ENCODE peak calls at places on chromosomes 13 and 19, in four cellular contexts. One of them, this sample, is unnamed.

GRCh38 chr19:850221-850978 is 1.7 kb upstream of the ELANE start:
- DNase-seq in stimulated activated CD8-positive, alpha-beta memory T cell treated with anti-CD3 and anti-CD28 coated beads, Interleukin-4, amount 100 ng/mL, for 4 hours: no peak
- DNase-seq in CD8-positive, alpha-beta memory T cell: no peak
- DNase-seq in heart right ventricle: peak
- DNase-seq in this sample: no peak

GRCh38 chr13:24683833-24684599 is 3.8 kb downstream of the ATP12A start:
- DNase-seq in stimulated activated CD8-positive, alpha-beta memory T cell treated with anti-CD3 and anti-CD28 coated beads, Interleukin-4, amount 100 ng/mL, for 4 hours: peak
- DNase-seq in heart right ventricle: peak
- DNase-seq in CD8-positive, alpha-beta memory T cell: peak
- DNase-seq in this sample: no peak

GRCh38 chr13:114282143-114282685 is 813 bp downstream of the UPF3A start:
- DNase-seq in CD8-positive, alpha-beta memory T cell: no peak
- DNase-seq in heart right ventricle: peak
- DNase-seq in stimulated activated CD8-positive, alpha-beta memory T cell treated with anti-CD3 and anti-CD28 coated beads, Interleukin-4, amount 100 ng/mL, for 4 hours: no peak
- DNase-seq in this sample: no peak

GRCh38 chr19:33879818-33880575 is 83.3 kb downstream of the KCTD15 start:
- DNase-seq in heart right ventricle: peak
- DNase-seq in CD8-positive, alpha-beta memory T cell: no peak
- DNase-seq in stimulated activated CD8-positive, alpha-beta memory T cell treated with anti-CD3 and anti-CD28 coated beads, Interleukin-4, amount 100 ng/mL, for 4 hours: no peak
- DNase-seq in this sample: no peak

GRCh38 chr13:46097015-46097414 is 7.8 kb downstream of the CPB2 start:
- DNase-seq in heart right ventricle: no peak
- DNase-seq in stimulated activated CD8-positive, alpha-beta memory T cell treated with anti-CD3 and anti-CD28 coated beads, Interleukin-4, amount 100 ng/mL, for 4 hours: no peak
- DNase-seq in CD8-positive, alpha-beta memory T cell: no peak
- DNase-seq in this sample: no peak

GRCh38 chr13:78376822-78377221 is 226.5 kb downstream of the POU4F1 start:
- DNase-seq in CD8-positive, alpha-beta memory T cell: no peak
- DNase-seq in stimulated activated CD8-positive, alpha-beta memory T cell treated with anti-CD3 and anti-CD28 coated beads, Interleukin-4, amount 100 ng/mL, for 4 hours: no peak
- DNase-seq in heart right ventricle: no peak
- DNase-seq in this sample: no peak

GRCh38 chr19:19468424-19469050 is 46.8 kb downstream of the TSSK6 start:
- DNase-seq in heart right ventricle: no peak
- DNase-seq in CD8-positive, alpha-beta memory T cell: no peak
- DNase-seq in stimulated activated CD8-positive, alpha-beta memory T cell treated with anti-CD3 and anti-CD28 coated beads, Interleukin-4, amount 100 ng/mL, for 4 hours: no peak
- DNase-seq in this sample: no peak

GRCh38 chr19:17294051-17294891 is 9.0 kb downstream of the ABHD8 start:
- DNase-seq in stimulated activated CD8-positive, alpha-beta memory T cell treated with anti-CD3 and anti-CD28 coated beads, Interleukin-4, amount 100 ng/mL, for 4 hours: no peak
- DNase-seq in CD8-positive, alpha-beta memory T cell: peak
- DNase-seq in heart right ventricle: peak
- DNase-seq in this sample: no peak

GRCh38 chr13:52975969-52976368 is 52.6 kb upstream of the OLFM4 start:
- DNase-seq in CD8-positive, alpha-beta memory T cell: no peak
- DNase-seq in heart right ventricle: no peak
- DNase-seq in stimulated activated CD8-positive, alpha-beta memory T cell treated with anti-CD3 and anti-CD28 coated beads, Interleukin-4, amount 100 ng/mL, for 4 hours: no peak
- DNase-seq in this sample: no peak

GRCh38 chr13:33381906-33382305 is 96.4 kb upstream of the STARD13 start:
- DNase-seq in stimulated activated CD8-positive, alpha-beta memory T cell treated with anti-CD3 and anti-CD28 coated beads, Interleukin-4, amount 100 ng/mL, for 4 hours: no peak
- DNase-seq in CD8-positive, alpha-beta memory T cell: no peak
- DNase-seq in heart right ventricle: no peak
- DNase-seq in this sample: no peak

GRCh38 chr19:55418185-55418584 is 10.6 kb upstream of the UBE2S start:
- DNase-seq in heart right ventricle: no peak
- DNase-seq in CD8-positive, alpha-beta memory T cell: peak
- DNase-seq in stimulated activated CD8-positive, alpha-beta memory T cell treated with anti-CD3 and anti-CD28 coated beads, Interleukin-4, amount 100 ng/mL, for 4 hours: no peak
- DNase-seq in this sample: no peak

GRCh38 chr19:50555447-50556235 is 12.6 kb downstream of the LRRC4B start:
- DNase-seq in CD8-positive, alpha-beta memory T cell: no peak
- DNase-seq in stimulated activated CD8-positive, alpha-beta memory T cell treated with anti-CD3 and anti-CD28 coated beads, Interleukin-4, amount 100 ng/mL, for 4 hours: no peak
- DNase-seq in heart right ventricle: peak
- DNase-seq in this sample: no peak

GRCh38 chr13:21434588-21434987 is 24.5 kb downstream of the ZDHHC20 start:
- DNase-seq in CD8-positive, alpha-beta memory T cell: no peak
- DNase-seq in heart right ventricle: no peak
- DNase-seq in stimulated activated CD8-positive, alpha-beta memory T cell treated with anti-CD3 and anti-CD28 coated beads, Interleukin-4, amount 100 ng/mL, for 4 hours: no peak
- DNase-seq in this sample: no peak

GRCh38 chr13:72875233-72875632 is 93.3 kb downstream of the PIBF1 start:
- DNase-seq in stimulated activated CD8-positive, alpha-beta memory T cell treated with anti-CD3 and anti-CD28 coated beads, Interleukin-4, amount 100 ng/mL, for 4 hours: no peak
- DNase-seq in CD8-positive, alpha-beta memory T cell: no peak
- DNase-seq in heart right ventricle: no peak
- DNase-seq in this sample: no peak

GRCh38 chr13:46339035-46339666 is 47.9 kb downstream of the RUBCNL start:
- DNase-seq in CD8-positive, alpha-beta memory T cell: no peak
- DNase-seq in stimulated activated CD8-positive, alpha-beta memory T cell treated with anti-CD3 and anti-CD28 coated beads, Interleukin-4, amount 100 ng/mL, for 4 hours: no peak
- DNase-seq in heart right ventricle: no peak
- DNase-seq in this sample: no peak

GRCh38 chr19:14004619-14005380 is 1.3 kb downstream of the RFX1 start:
- DNase-seq in stimulated activated CD8-positive, alpha-beta memory T cell treated with anti-CD3 and anti-CD28 coated beads, Interleukin-4, amount 100 ng/mL, for 4 hours: no peak
- DNase-seq in heart right ventricle: peak
- DNase-seq in CD8-positive, alpha-beta memory T cell: peak
- DNase-seq in this sample: no peak

GRCh38 chr19:38522915-38523314 is 89.4 kb downstream of the RYR1 start:
- DNase-seq in CD8-positive, alpha-beta memory T cell: no peak
- DNase-seq in stimulated activated CD8-positive, alpha-beta memory T cell treated with anti-CD3 and anti-CD28 coated beads, Interleukin-4, amount 100 ng/mL, for 4 hours: no peak
- DNase-seq in heart right ventricle: no peak
- DNase-seq in this sample: no peak

GRCh38 chr19:49119411-49120324 is at the start of gene PPFIA3:
- DNase-seq in stimulated activated CD8-positive, alpha-beta memory T cell treated with anti-CD3 and anti-CD28 coated beads, Interleukin-4, amount 100 ng/mL, for 4 hours: no peak
- DNase-seq in CD8-positive, alpha-beta memory T cell: no peak
- DNase-seq in heart right ventricle: peak
- DNase-seq in this sample: no peak

GRCh38 chr19:5851302-5851701 is at the start of gene FUT3:
- DNase-seq in stimulated activated CD8-positive, alpha-beta memory T cell treated with anti-CD3 and anti-CD28 coated beads, Interleukin-4, amount 100 ng/mL, for 4 hours: no peak
- DNase-seq in heart right ventricle: no peak
- DNase-seq in CD8-positive, alpha-beta memory T cell: no peak
- DNase-seq in this sample: no peak

GRCh38 chr19:38707512-38708114 is 36.7 kb downstream of the CAPN12 start:
- DNase-seq in stimulated activated CD8-positive, alpha-beta memory T cell treated with anti-CD3 and anti-CD28 coated beads, Interleukin-4, amount 100 ng/mL, for 4 hours: no peak
- DNase-seq in CD8-positive, alpha-beta memory T cell: no peak
- DNase-seq in heart right ventricle: peak
- DNase-seq in this sample: no peak

GRCh38 chr19:58085348-58085875 is 12.6 kb downstream of the ZSCAN18 start:
- DNase-seq in stimulated activated CD8-positive, alpha-beta memory T cell treated with anti-CD3 and anti-CD28 coated beads, Interleukin-4, amount 100 ng/mL, for 4 hours: no peak
- DNase-seq in CD8-positive, alpha-beta memory T cell: no peak
- DNase-seq in heart right ventricle: no peak
- DNase-seq in this sample: no peak

GRCh38 chr19:4550018-4550417 is 9.5 kb downstream of the SEMA6B start:
- DNase-seq in CD8-positive, alpha-beta memory T cell: no peak
- DNase-seq in heart right ventricle: no peak
- DNase-seq in stimulated activated CD8-positive, alpha-beta memory T cell treated with anti-CD3 and anti-CD28 coated beads, Interleukin-4, amount 100 ng/mL, for 4 hours: no peak
- DNase-seq in this sample: no peak

GRCh38 chr19:46515879-46516350 is 20.2 kb upstream of the PNMA8B start:
- DNase-seq in stimulated activated CD8-positive, alpha-beta memory T cell treated with anti-CD3 and anti-CD28 coated beads, Interleukin-4, amount 100 ng/mL, for 4 hours: no peak
- DNase-seq in heart right ventricle: no peak
- DNase-seq in CD8-positive, alpha-beta memory T cell: peak
- DNase-seq in this sample: no peak

GRCh38 chr19:33440682-33441081 is 67.2 kb downstream of the CEBPG start:
- DNase-seq in stimulated activated CD8-positive, alpha-beta memory T cell treated with anti-CD3 and anti-CD28 coated beads, Interleukin-4, amount 100 ng/mL, for 4 hours: no peak
- DNase-seq in heart right ventricle: no peak
- DNase-seq in CD8-positive, alpha-beta memory T cell: no peak
- DNase-seq in this sample: no peak

GRCh38 chr13:28094311-28094710 is 6.1 kb downstream of the FLT3 start:
- DNase-seq in stimulated activated CD8-positive, alpha-beta memory T cell treated with anti-CD3 and anti-CD28 coated beads, Interleukin-4, amount 100 ng/mL, for 4 hours: no peak
- DNase-seq in heart right ventricle: no peak
- DNase-seq in CD8-positive, alpha-beta memory T cell: no peak
- DNase-seq in this sample: no peak

GRCh38 chr13:34931572-34931971 is 10.5 kb upstream of the NBEA start:
- DNase-seq in CD8-positive, alpha-beta memory T cell: no peak
- DNase-seq in heart right ventricle: no peak
- DNase-seq in stimulated activated CD8-positive, alpha-beta memory T cell treated with anti-CD3 and anti-CD28 coated beads, Interleukin-4, amount 100 ng/mL, for 4 hours: no peak
- DNase-seq in this sample: no peak

GRCh38 chr19:55354698-55355212 is at the start of gene COX6B2:
- DNase-seq in CD8-positive, alpha-beta memory T cell: no peak
- DNase-seq in stimulated activated CD8-positive, alpha-beta memory T cell treated with anti-CD3 and anti-CD28 coated beads, Interleukin-4, amount 100 ng/mL, for 4 hours: no peak
- DNase-seq in heart right ventricle: no peak
- DNase-seq in this sample: no peak

GRCh38 chr19:1690570-1691307 is 38.3 kb upstream of the TCF3 start:
- DNase-seq in stimulated activated CD8-positive, alpha-beta memory T cell treated with anti-CD3 and anti-CD28 coated beads, Interleukin-4, amount 100 ng/mL, for 4 hours: no peak
- DNase-seq in CD8-positive, alpha-beta memory T cell: peak
- DNase-seq in heart right ventricle: no peak
- DNase-seq in this sample: no peak

GRCh38 chr13:26601669-26602068 is 44.2 kb downstream of the WASF3 start:
- DNase-seq in heart right ventricle: no peak
- DNase-seq in CD8-positive, alpha-beta memory T cell: no peak
- DNase-seq in stimulated activated CD8-positive, alpha-beta memory T cell treated with anti-CD3 and anti-CD28 coated beads, Interleukin-4, amount 100 ng/mL, for 4 hours: no peak
- DNase-seq in this sample: no peak

GRCh38 chr19:41356984-41357739 is 3.4 kb upstream of the TGFB1 start:
- DNase-seq in heart right ventricle: no peak
- DNase-seq in CD8-positive, alpha-beta memory T cell: peak
- DNase-seq in stimulated activated CD8-positive, alpha-beta memory T cell treated with anti-CD3 and anti-CD28 coated beads, Interleukin-4, amount 100 ng/mL, for 4 hours: no peak
- DNase-seq in this sample: no peak

GRCh38 chr19:3095375-3096191 is 1.4 kb downstream of the GNA11 start:
- DNase-seq in CD8-positive, alpha-beta memory T cell: peak
- DNase-seq in heart right ventricle: no peak
- DNase-seq in stimulated activated CD8-positive, alpha-beta memory T cell treated with anti-CD3 and anti-CD28 coated beads, Interleukin-4, amount 100 ng/mL, for 4 hours: no peak
- DNase-seq in this sample: no peak

GRCh38 chr19:21568816-21569496 is 63.6 kb downstream of the ZNF429 start:
- DNase-seq in CD8-positive, alpha-beta memory T cell: peak
- DNase-seq in heart right ventricle: peak
- DNase-seq in stimulated activated CD8-positive, alpha-beta memory T cell treated with anti-CD3 and anti-CD28 coated beads, Interleukin-4, amount 100 ng/mL, for 4 hours: peak
- DNase-seq in this sample: peak

GRCh38 chr19:5908773-5909442 is 4.2 kb downstream of the VMAC start:
- DNase-seq in CD8-positive, alpha-beta memory T cell: no peak
- DNase-seq in heart right ventricle: no peak
- DNase-seq in stimulated activated CD8-positive, alpha-beta memory T cell treated with anti-CD3 and anti-CD28 coated beads, Interleukin-4, amount 100 ng/mL, for 4 hours: no peak
- DNase-seq in this sample: no peak

GRCh38 chr13:50730496-50731171 is 112.9 kb downstream of the DLEU7 start:
- DNase-seq in CD8-positive, alpha-beta memory T cell: no peak
- DNase-seq in heart right ventricle: no peak
- DNase-seq in stimulated activated CD8-positive, alpha-beta memory T cell treated with anti-CD3 and anti-CD28 coated beads, Interleukin-4, amount 100 ng/mL, for 4 hours: no peak
- DNase-seq in this sample: no peak